ENCODE peak calls at places on chromosome 3, in six cellular contexts. D is sigmoid colon, M is PC-9, H is hepatocyte, U is GM06990, O is stomach. B is an unnamed sample. For H3K36me3, the result is how much of the 10 kb centered on the place peaks cover.

GRCh38 chr3:159565313-159565712 is 423.3 kb upstream of the IL12A start:
- DNase-seq in O (no peak), M (no peak), U (no peak), H (no peak), D (no peak), B (no peak)

GRCh38 chr3:146218880-146219866 is 31.7 kb downstream of the PLSCR4 start:
- DNase-seq in H (peak), U (no peak), D (no peak), O (peak), M (peak), B (peak)

GRCh38 chr3:46484911-46485696 is 12.7 kb upstream of the RTP3 start:
- DNase-seq in M (peak), H (peak), D (peak), O (peak), U (no peak), B (no peak)

GRCh38 chr3:78979083-78979482 is 788.7 kb downstream of the ROBO1 start:
- DNase-seq in O (no peak), M (no peak), H (no peak), D (no peak), U (no peak), B (no peak)

GRCh38 chr3:169668957-169669681 is 5.6 kb upstream of the MECOM start:
- DNase-seq in O (peak), H (peak), U (peak), M (peak), D (peak), B (peak)

GRCh38 chr3:98839846-98840245 is 61.6 kb downstream of the DCBLD2 start:
- DNase-seq in O (no peak), M (no peak), D (no peak), U (no peak), H (no peak), B (no peak)

GRCh38 chr3:147393261-147393964 is 12.9 kb downstream of the ZIC4 start:
- DNase-seq in M (no peak), O (no peak), H (no peak), D (peak), U (no peak), B (no peak)

GRCh38 chr3:152402698-152403456 is 134.1 kb downstream of the MBNL1 start:
- DNase-seq in M (no peak), O (no peak), H (no peak), U (no peak), D (no peak), B (no peak)

GRCh38 chr3:50850639-50851511 is 176.1 kb downstream of the DOCK3 start:
- DNase-seq in H (no peak), D (no peak), O (no peak), M (no peak), U (no peak), B (no peak)

GRCh38 chr3:108322352-108322751 is 26.0 kb downstream of the HHLA2 start:
- DNase-seq in U (no peak), D (no peak), M (no peak), H (no peak), O (no peak), B (no peak)

GRCh38 chr3:6809349-6809748 is 51.6 kb upstream of the GRM7 start:
- DNase-seq in D (no peak), M (no peak), H (no peak), U (no peak), O (no peak), B (no peak)

GRCh38 chr3:148158210-148158609 is 539.5 kb upstream of the AGTR1 start:
- DNase-seq in D (no peak), H (no peak), M (peak), O (no peak), U (no peak), B (peak)

GRCh38 chr3:53822331-53822741 is 23.9 kb downstream of the CHDH start:
- DNase-seq in D (peak), H (no peak), U (no peak), O (peak), M (no peak), B (peak)

GRCh38 chr3:108862865-108863798 is 40.5 kb downstream of the TRAT1 start:
- DNase-seq in H (no peak), D (no peak), M (no peak), U (no peak), O (no peak), B (no peak)

GRCh38 chr3:9862391-9863235 is 17.4 kb downstream of the CIDEC start:
- DNase-seq in D (peak), U (no peak), H (peak), M (peak), O (peak), B (peak)

GRCh38 chr3:64340636-64341240 is 115.5 kb upstream of the PRICKLE2 start:
- DNase-seq in O (no peak), U (no peak), D (no peak), H (peak), M (no peak), B (no peak)

GRCh38 chr3:54882114-54882833 is 45.6 kb downstream of the LRTM1 start:
- DNase-seq in U (no peak), M (no peak), D (no peak), H (peak), O (no peak), B (no peak)

GRCh38 chr3:51937014-51937413 is 4.7 kb downstream of the RRP9 start:
- DNase-seq in O (peak), H (no peak), M (no peak), D (peak), U (no peak), B (no peak)

GRCh38 chr3:41521000-41521655 is 321.8 kb downstream of the CTNNB1 start:
- DNase-seq in D (no peak), H (no peak), M (no peak), U (no peak), O (no peak), B (no peak)

GRCh38 chr3:107414325-107414964 is 37.2 kb downstream of the CCDC54 start:
- DNase-seq in O (no peak), M (no peak), U (no peak), H (no peak), D (no peak), B (no peak)

GRCh38 chr3:112781611-112782010 is 65.1 kb downstream of the CD200R1L start:
- DNase-seq in O (no peak), U (no peak), H (no peak), M (no peak), D (no peak), B (no peak)

GRCh38 chr3:89373459-89373858 is 266.0 kb downstream of the EPHA3 start:
- DNase-seq in H (no peak), D (no peak), O (no peak), U (no peak), M (no peak), B (no peak)

GRCh38 chr3:63814300-63814699 is 4.8 kb upstream of the C3orf49 start:
- DNase-seq in D (no peak), O (no peak), H (peak), M (no peak), U (no peak), B (no peak)

GRCh38 chr3:117756580-117756979 is 1047.0 kb downstream of the TUSC7 start:
- DNase-seq in D (no peak), M (no peak), H (no peak), U (no peak), O (no peak), B (no peak)

GRCh38 chr3:116394365-116394764 is 50.9 kb downstream of the LSAMP start:
- DNase-seq in U (no peak), O (no peak), D (no peak), H (no peak), M (no peak), B (no peak)

GRCh38 chr3:69649120-69649519 is 90.1 kb upstream of the MITF start:
- DNase-seq in D (no peak), O (no peak), M (no peak), H (no peak), U (no peak), B (no peak)

GRCh38 chr3:74329087-74329486 is 285.4 kb downstream of the CNTN3 start:
- DNase-seq in U (no peak), M (no peak), O (no peak), D (no peak), H (no peak), B (no peak)

GRCh38 chr3:65595222-65595996 is 443.3 kb downstream of the MAGI1 start:
- DNase-seq in H (no peak), D (no peak), M (no peak), O (no peak), U (no peak), B (no peak)

GRCh38 chr3:148591525-148591924 is 106.2 kb upstream of the AGTR1 start:
- DNase-seq in D (no peak), H (no peak), M (no peak), O (no peak), U (no peak), B (no peak)

GRCh38 chr3:52298147-52299098 is 10.8 kb downstream of the GLYCTK start:
- DNase-seq in U (no peak), D (no peak), M (no peak), O (no peak), H (peak), B (peak)

GRCh38 chr3:71554649-71555048 is 28.9 kb downstream of the FOXP1 start:
- DNase-seq in H (no peak), O (no peak), M (no peak), D (no peak), U (no peak), B (no peak)

GRCh38 chr3:62611541-62612240 is 238.3 kb upstream of the FEZF2 start:
- DNase-seq in H (no peak), O (no peak), D (no peak), U (no peak), M (no peak), B (no peak)

GRCh38 chr3:61926913-61927312 is 365.5 kb downstream of the PTPRG start:
- DNase-seq in M (no peak), H (no peak), D (no peak), U (no peak), O (no peak), B (no peak)

GRCh38 chr3:130377960-130378676 is 32.6 kb downstream of the COL6A5 start:
- DNase-seq in H (no peak), M (no peak), O (no peak), U (no peak), D (no peak), B (no peak)

DNA sequence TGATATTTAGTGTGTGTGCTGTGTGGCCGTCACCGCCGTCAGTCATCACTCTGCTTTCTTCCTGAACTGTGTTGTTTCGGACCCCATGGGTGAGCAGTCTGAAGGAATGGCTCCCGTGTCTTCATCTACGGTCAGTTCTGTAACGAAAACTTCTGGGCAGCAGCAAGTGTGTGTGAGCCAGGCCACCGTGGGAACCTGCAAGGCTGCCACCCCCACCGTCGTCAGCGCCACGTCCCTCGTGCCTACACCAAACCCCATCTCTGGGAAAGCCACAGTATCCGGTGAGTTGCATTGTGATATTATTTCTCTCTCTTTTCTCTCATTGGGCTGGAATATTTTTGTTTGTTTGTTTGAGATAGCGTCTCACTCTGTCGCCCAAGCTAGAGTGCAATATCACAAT is 34.7 kb downstream of the MAP6D1 start:
- DNase-seq in U (no peak), M (no peak), D (no peak), H (no peak), O (no peak), B (no peak)
- H3K36me3 ChIP-seq in U (under half), M (under half), D (under half), H (under half), O (half or more), B (under half)

DNA sequence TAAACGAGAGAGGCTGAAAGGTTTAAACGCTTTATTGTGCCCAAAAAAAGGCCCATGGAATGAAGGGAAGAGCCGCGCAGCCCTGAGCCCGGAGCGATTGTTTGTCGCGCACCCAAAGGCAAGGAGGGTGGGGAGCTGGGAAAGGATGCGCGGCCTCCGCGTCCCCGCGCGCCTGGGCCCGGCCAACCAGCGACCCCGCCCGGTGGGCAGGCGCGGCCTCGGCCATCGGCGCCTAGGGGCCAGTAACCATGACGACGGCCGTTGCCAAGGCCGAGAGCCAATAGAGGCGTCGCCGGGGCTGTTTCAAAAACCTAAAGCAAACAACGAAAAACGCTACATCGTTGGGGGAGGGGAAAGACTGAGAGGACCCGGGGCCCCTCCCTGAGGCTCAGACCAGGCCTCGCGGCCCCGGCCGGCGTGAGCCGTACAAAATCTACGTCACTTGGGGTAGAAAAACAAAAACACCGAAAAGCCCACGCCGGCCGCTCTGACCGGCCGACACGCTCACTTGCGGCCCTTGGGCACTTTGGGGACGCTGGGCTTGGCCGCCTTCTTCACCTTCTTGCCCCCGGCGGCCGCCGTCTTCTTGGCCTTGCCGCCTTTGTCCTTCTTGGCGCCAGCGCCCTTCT is 36.2 kb downstream of the HMCES start:
- DNase-seq in O (peak), D (peak), M (peak), H (peak), U (peak), B (peak)
- TF ChIP-seq CTCF in O (no peak), D (no peak), M (no peak), H (peak), U (no peak), B (no peak)

GRCh38 chr3:3686907-3687648 is 112.2 kb upstream of the LRRN1 start:
- DNase-seq in D (no peak), H (no peak), M (no peak), U (no peak), O (no peak), B (no peak)
- H3K36me3 ChIP-seq in D (under half), H (under half), M (under half), U (under half), O (under half), B (under half)

DNA sequence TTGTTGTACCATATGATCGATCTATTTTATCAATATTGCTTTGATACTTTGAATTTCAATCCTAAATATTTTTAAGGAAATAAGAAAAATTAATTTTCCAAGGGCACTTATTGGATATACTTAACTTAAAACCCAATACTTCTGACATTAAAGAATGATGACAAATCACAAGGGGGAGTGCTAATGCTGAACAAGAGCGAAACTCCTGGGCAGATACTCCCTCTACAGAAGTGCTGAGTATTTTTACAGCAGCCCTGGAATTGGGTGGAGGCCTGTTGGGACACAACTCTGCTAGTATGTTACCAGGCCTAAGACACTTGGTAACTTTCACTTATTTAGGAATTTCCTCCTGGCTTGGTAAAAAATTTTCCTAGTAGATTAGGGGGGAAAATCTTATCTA is 46.2 kb downstream of the DENND6A start:
- DNase-seq in U (no peak), H (peak), O (no peak), M (peak), D (no peak), B (no peak)
- TF ChIP-seq CTCF in U (no peak), H (peak), O (no peak), M (no peak), D (no peak), B (peak)

DNA sequence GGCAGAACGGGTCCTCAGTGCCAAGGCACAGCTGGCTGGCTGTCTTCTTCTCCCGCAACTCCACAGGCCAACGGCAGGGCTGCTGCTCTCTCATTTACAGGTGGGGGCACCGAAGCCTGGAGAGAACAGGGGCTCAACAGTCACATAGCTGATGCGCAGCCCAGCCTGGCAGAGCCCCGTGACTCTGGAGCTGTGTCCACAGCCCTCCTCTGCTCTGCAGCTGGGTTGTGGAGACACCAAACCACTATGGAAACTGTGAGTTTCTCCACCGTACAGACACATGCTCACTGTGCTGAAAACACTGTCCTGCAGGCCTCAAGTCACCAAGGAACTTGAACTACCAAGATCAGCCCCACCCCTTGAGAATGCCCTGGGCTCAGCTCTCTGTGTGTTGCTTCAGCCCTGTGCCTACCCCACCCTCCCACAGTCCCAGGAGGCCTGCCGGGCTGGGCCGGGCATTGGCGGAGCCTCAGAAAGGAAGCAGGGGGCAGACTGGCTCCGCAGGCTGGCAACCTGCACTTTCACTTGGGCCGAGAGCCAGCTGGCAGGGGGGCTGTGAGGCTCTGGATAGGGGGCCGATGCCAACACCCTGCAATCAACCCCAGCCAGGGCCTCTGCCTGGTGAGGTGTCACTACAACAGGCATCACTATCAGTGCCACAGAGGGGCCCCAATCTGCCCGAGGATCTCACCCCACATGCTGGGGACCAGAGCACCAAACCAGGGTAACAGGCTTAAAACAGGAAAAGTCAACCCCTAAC is 113.7 kb upstream of the RPL32 start:
- DNase-seq in D (peak), U (no peak), H (peak), M (peak), O (peak), B (peak)
- H3K36me3 ChIP-seq in D (under half), U (under half), H (under half), M (under half), O (under half), B (under half)

DNA sequence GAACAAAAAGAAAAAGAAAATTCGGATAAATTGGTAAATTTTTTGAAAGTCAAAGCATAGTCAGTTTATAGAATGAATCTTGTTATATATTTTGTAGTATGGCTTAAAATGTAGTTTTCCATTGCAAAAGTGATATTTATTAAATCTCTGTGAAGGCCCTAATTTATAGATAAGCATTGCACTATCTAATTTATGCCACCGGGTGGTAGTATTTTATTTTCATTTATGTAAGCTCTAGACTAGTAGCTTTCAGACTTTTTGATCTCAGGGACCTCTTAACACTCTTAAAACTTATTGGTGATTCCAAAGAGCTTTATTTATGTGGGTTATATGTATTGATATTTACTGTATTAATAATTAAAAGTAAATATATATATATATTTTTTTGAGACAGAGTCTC is 133.9 kb upstream of the LRRFIP2 start:
- DNase-seq in H (peak), M (no peak), U (no peak), D (no peak), O (no peak), B (no peak)
- TF ChIP-seq CTCF in H (peak), M (peak), U (peak), D (no peak), O (no peak), B (peak)

GRCh38 chr3:33602829-33603228 is 115.2 kb downstream of the CLASP2 start:
- DNase-seq in H (no peak), U (no peak), D (no peak), O (no peak), M (no peak), B (no peak)
- H3K36me3 ChIP-seq in H (under half), U (under half), D (under half), O (half or more), M (under half), B (half or more)

GRCh38 chr3:42557849-42558248 is 23.9 kb downstream of the SEC22C start:
- DNase-seq in U (no peak), M (no peak), H (no peak), D (no peak), O (no peak), B (no peak)
- TF ChIP-seq CTCF in U (peak), M (peak), H (no peak), D (no peak), O (no peak), B (no peak)

GRCh38 chr3:193640728-193641127 is 47.7 kb downstream of the OPA1 start:
- DNase-seq in D (no peak), H (no peak), O (no peak), U (no peak), M (no peak), B (no peak)

GRCh38 chr3:193638833-193639232 is 45.8 kb downstream of the OPA1 start:
- DNase-seq in O (no peak), H (no peak), U (no peak), D (no peak), M (no peak), B (no peak)

GRCh38 chr3:193637831-193638230 is 44.8 kb downstream of the OPA1 start:
- DNase-seq in M (no peak), U (no peak), O (no peak), D (no peak), H (no peak), B (no peak)

GRCh38 chr3:193641376-193641775 is 48.4 kb downstream of the OPA1 start:
- DNase-seq in U (no peak), D (no peak), O (no peak), M (no peak), H (no peak), B (no peak)

GRCh38 chr3:193640165-193640706 is 47.2 kb downstream of the OPA1 start:
- DNase-seq in H (no peak), U (no peak), O (no peak), M (no peak), D (no peak), B (no peak)
- H3K36me3 ChIP-seq in H (under half), U (under half), O (half or more), M (half or more), D (under half), B (under half)